ENCODE peak calls at places on chromosomes 3 and 15, in eight cellular contexts. One of them, this sample, is unnamed. For H3K36me3, the result is how much of the 10 kb centered on the place peaks cover.

GRCh38 chr3:120909602-120909878 is 1.5 kb downstream of the STXBP5L start:
- DNase-seq in WERI-Rb-1: no peak
- DNase-seq in HCT116: no peak
- DNase-seq in OCI-LY7: peak
- DNase-seq in ovary: peak
- DNase-seq in adrenal gland: no peak
- DNase-seq in uterus: no peak
- DNase-seq in suprapubic skin: no peak
- DNase-seq in this sample: no peak

GRCh38 chr3:107690522-107691138 is 167.9 kb downstream of the BBX start:
- DNase-seq in WERI-Rb-1: no peak
- DNase-seq in ovary: no peak
- DNase-seq in adrenal gland: no peak
- DNase-seq in HCT116: peak
- DNase-seq in suprapubic skin: no peak
- DNase-seq in uterus: no peak
- DNase-seq in OCI-LY7: peak
- DNase-seq in this sample: no peak

GRCh38 chr3:132444333-132444732 is 27.0 kb downstream of the DNAJC13 start:
- DNase-seq in OCI-LY7: no peak
- DNase-seq in WERI-Rb-1: no peak
- DNase-seq in suprapubic skin: no peak
- DNase-seq in HCT116: no peak
- DNase-seq in ovary: no peak
- DNase-seq in adrenal gland: no peak
- DNase-seq in uterus: no peak
- DNase-seq in this sample: no peak

GRCh38 chr3:103991461-103992115 is 1375.1 kb upstream of the ALCAM start:
- DNase-seq in uterus: no peak
- DNase-seq in ovary: no peak
- DNase-seq in WERI-Rb-1: no peak
- DNase-seq in suprapubic skin: no peak
- DNase-seq in adrenal gland: no peak
- DNase-seq in OCI-LY7: peak
- DNase-seq in HCT116: peak
- DNase-seq in this sample: no peak

GRCh38 chr3:122484985-122485384 is 29.8 kb downstream of the KPNA1 start:
- DNase-seq in WERI-Rb-1: no peak
- DNase-seq in adrenal gland: peak
- DNase-seq in HCT116: no peak
- DNase-seq in ovary: peak
- DNase-seq in uterus: no peak
- DNase-seq in suprapubic skin: no peak
- DNase-seq in OCI-LY7: no peak
- DNase-seq in this sample: no peak

GRCh38 chr15:73901126-73901810 is 25.0 kb upstream of the LOXL1 start:
- DNase-seq in adrenal gland: no peak
- DNase-seq in uterus: no peak
- DNase-seq in OCI-LY7: no peak
- DNase-seq in HCT116: no peak
- DNase-seq in ovary: no peak
- DNase-seq in WERI-Rb-1: no peak
- DNase-seq in suprapubic skin: peak
- DNase-seq in this sample: no peak

GRCh38 chr3:55828712-55829111 is 341.6 kb upstream of the WNT5A start:
- DNase-seq in WERI-Rb-1: no peak
- DNase-seq in HCT116: no peak
- DNase-seq in suprapubic skin: no peak
- DNase-seq in uterus: no peak
- DNase-seq in adrenal gland: no peak
- DNase-seq in ovary: no peak
- DNase-seq in OCI-LY7: no peak
- DNase-seq in this sample: no peak

GRCh38 chr15:58241872-58242271 is 103.7 kb downstream of the AQP9 start:
- DNase-seq in suprapubic skin: no peak
- DNase-seq in WERI-Rb-1: peak
- DNase-seq in OCI-LY7: no peak
- DNase-seq in HCT116: no peak
- DNase-seq in uterus: no peak
- DNase-seq in ovary: no peak
- DNase-seq in adrenal gland: no peak
- DNase-seq in this sample: no peak

GRCh38 chr3:11711826-11712225 is 68.1 kb upstream of the VGLL4 start:
- DNase-seq in suprapubic skin: no peak
- DNase-seq in WERI-Rb-1: peak
- DNase-seq in uterus: no peak
- DNase-seq in OCI-LY7: no peak
- DNase-seq in HCT116: no peak
- DNase-seq in adrenal gland: no peak
- DNase-seq in ovary: no peak
- DNase-seq in this sample: no peak

GRCh38 chr3:194082596-194083220 is 53.2 kb upstream of the HES1 start:
- DNase-seq in ovary: no peak
- DNase-seq in OCI-LY7: no peak
- DNase-seq in uterus: no peak
- DNase-seq in adrenal gland: no peak
- DNase-seq in suprapubic skin: no peak
- DNase-seq in WERI-Rb-1: no peak
- DNase-seq in HCT116: no peak
- DNase-seq in this sample: peak

GRCh38 chr3:129555616-129556357 is 12.8 kb downstream of the H1-8 start:
- DNase-seq in adrenal gland: no peak
- DNase-seq in HCT116: no peak
- DNase-seq in OCI-LY7: no peak
- DNase-seq in suprapubic skin: no peak
- DNase-seq in ovary: no peak
- DNase-seq in WERI-Rb-1: no peak
- DNase-seq in uterus: no peak
- DNase-seq in this sample: no peak

GRCh38 chr3:182382112-182382857 is 411.0 kb upstream of the ATP11B start:
- DNase-seq in adrenal gland: no peak
- DNase-seq in WERI-Rb-1: no peak
- DNase-seq in suprapubic skin: no peak
- DNase-seq in OCI-LY7: peak
- DNase-seq in HCT116: no peak
- DNase-seq in ovary: no peak
- DNase-seq in uterus: no peak
- DNase-seq in this sample: no peak

GRCh38 chr3:132872711-132873110 is 150.5 kb upstream of the NPHP3 start:
- DNase-seq in suprapubic skin: no peak
- DNase-seq in OCI-LY7: no peak
- DNase-seq in WERI-Rb-1: no peak
- DNase-seq in ovary: no peak
- DNase-seq in adrenal gland: no peak
- DNase-seq in uterus: no peak
- DNase-seq in HCT116: no peak
- DNase-seq in this sample: no peak

GRCh38 chr15:40937762-40938529 is 8.8 kb downstream of the DLL4 start:
- DNase-seq in HCT116: peak
- DNase-seq in OCI-LY7: no peak
- DNase-seq in suprapubic skin: no peak
- DNase-seq in uterus: no peak
- DNase-seq in WERI-Rb-1: no peak
- DNase-seq in ovary: no peak
- DNase-seq in adrenal gland: no peak
- DNase-seq in this sample: peak
- TF ChIP-seq CTCF in HCT116: peak
- TF ChIP-seq CTCF in OCI-LY7: peak
- TF ChIP-seq CTCF in suprapubic skin: no peak
- TF ChIP-seq CTCF in uterus: no peak
- TF ChIP-seq CTCF in WERI-Rb-1: peak
- TF ChIP-seq CTCF in ovary: no peak
- TF ChIP-seq CTCF in adrenal gland: no peak
- TF ChIP-seq CTCF in this sample: peak

GRCh38 chr3:40598338-40598737 is 73.6 kb downstream of the ZNF621 start:
- DNase-seq in WERI-Rb-1: no peak
- DNase-seq in suprapubic skin: no peak
- DNase-seq in HCT116: no peak
- DNase-seq in ovary: no peak
- DNase-seq in adrenal gland: no peak
- DNase-seq in uterus: no peak
- DNase-seq in OCI-LY7: no peak
- DNase-seq in this sample: no peak
- H3K36me3 ChIP-seq in WERI-Rb-1: under half
- H3K36me3 ChIP-seq in suprapubic skin: under half
- H3K36me3 ChIP-seq in HCT116: under half
- H3K36me3 ChIP-seq in ovary: under half
- H3K36me3 ChIP-seq in adrenal gland: under half
- H3K36me3 ChIP-seq in uterus: under half
- H3K36me3 ChIP-seq in OCI-LY7: under half
- H3K36me3 ChIP-seq in this sample: under half

GRCh38 chr3:123757281-123757940 is 126.7 kb downstream of the MYLK start:
- DNase-seq in WERI-Rb-1: no peak
- DNase-seq in ovary: no peak
- DNase-seq in adrenal gland: peak
- DNase-seq in uterus: no peak
- DNase-seq in OCI-LY7: peak
- DNase-seq in suprapubic skin: no peak
- DNase-seq in HCT116: no peak
- DNase-seq in this sample: no peak

GRCh38 chr3:123762805-123763204 is 121.3 kb downstream of the MYLK start:
- DNase-seq in ovary: no peak
- DNase-seq in HCT116: no peak
- DNase-seq in OCI-LY7: no peak
- DNase-seq in suprapubic skin: no peak
- DNase-seq in uterus: no peak
- DNase-seq in adrenal gland: no peak
- DNase-seq in WERI-Rb-1: no peak
- DNase-seq in this sample: no peak

GRCh38 chr3:123759311-123759710 is 124.8 kb downstream of the MYLK start:
- DNase-seq in uterus: no peak
- DNase-seq in suprapubic skin: no peak
- DNase-seq in adrenal gland: no peak
- DNase-seq in WERI-Rb-1: no peak
- DNase-seq in OCI-LY7: no peak
- DNase-seq in ovary: no peak
- DNase-seq in HCT116: no peak
- DNase-seq in this sample: no peak

GRCh38 chr3:123758081-123758564 is 126.0 kb downstream of the MYLK start:
- DNase-seq in adrenal gland: no peak
- DNase-seq in uterus: no peak
- DNase-seq in ovary: no peak
- DNase-seq in WERI-Rb-1: peak
- DNase-seq in HCT116: no peak
- DNase-seq in suprapubic skin: no peak
- DNase-seq in OCI-LY7: no peak
- DNase-seq in this sample: no peak

DNA sequence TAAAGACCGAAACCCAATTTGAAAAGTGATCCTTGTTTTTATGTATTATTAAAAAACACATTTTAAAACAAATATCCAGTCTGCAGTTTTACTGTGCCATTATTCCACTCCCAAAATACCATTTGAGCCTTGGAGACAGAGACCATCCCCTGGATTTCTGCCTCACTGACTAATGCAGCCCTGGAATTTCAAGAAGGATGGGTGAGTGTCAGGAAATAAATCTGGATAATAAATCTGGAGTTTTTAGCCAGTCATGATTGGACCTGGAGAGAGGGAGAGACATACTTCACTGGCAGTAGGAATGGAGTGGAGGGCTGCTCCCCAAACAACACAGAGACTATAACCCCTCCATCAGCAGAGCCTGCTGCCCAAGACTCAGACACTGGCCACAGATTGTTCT is 123.3 kb downstream of the MYLK start:
- DNase-seq in uterus: no peak
- DNase-seq in suprapubic skin: no peak
- DNase-seq in ovary: no peak
- DNase-seq in HCT116: no peak
- DNase-seq in adrenal gland: no peak
- DNase-seq in WERI-Rb-1: no peak
- DNase-seq in OCI-LY7: no peak
- DNase-seq in this sample: no peak
- H3K27ac ChIP-seq in uterus: no peak
- H3K27ac ChIP-seq in suprapubic skin: no peak
- H3K27ac ChIP-seq in ovary: no peak
- H3K27ac ChIP-seq in HCT116: no peak
- H3K27ac ChIP-seq in adrenal gland: no peak
- H3K27ac ChIP-seq in WERI-Rb-1: no peak
- H3K27ac ChIP-seq in OCI-LY7: no peak
- H3K27ac ChIP-seq in this sample: no peak

GRCh38 chr3:177642042-177642441 is 444.8 kb upstream of the TBL1XR1 start:
- DNase-seq in adrenal gland: no peak
- DNase-seq in ovary: no peak
- DNase-seq in suprapubic skin: no peak
- DNase-seq in OCI-LY7: no peak
- DNase-seq in WERI-Rb-1: no peak
- DNase-seq in HCT116: no peak
- DNase-seq in uterus: no peak
- DNase-seq in this sample: no peak

GRCh38 chr3:177642482-177643163 is 445.3 kb upstream of the TBL1XR1 start:
- DNase-seq in ovary: no peak
- DNase-seq in WERI-Rb-1: no peak
- DNase-seq in uterus: no peak
- DNase-seq in HCT116: no peak
- DNase-seq in suprapubic skin: no peak
- DNase-seq in adrenal gland: no peak
- DNase-seq in OCI-LY7: no peak
- DNase-seq in this sample: no peak

GRCh38 chr3:177641206-177641605 is 443.9 kb upstream of the TBL1XR1 start:
- DNase-seq in adrenal gland: no peak
- DNase-seq in ovary: no peak
- DNase-seq in uterus: no peak
- DNase-seq in suprapubic skin: no peak
- DNase-seq in HCT116: no peak
- DNase-seq in OCI-LY7: no peak
- DNase-seq in WERI-Rb-1: no peak
- DNase-seq in this sample: no peak

GRCh38 chr3:177640319-177640997 is 443.2 kb upstream of the TBL1XR1 start:
- DNase-seq in OCI-LY7: peak
- DNase-seq in adrenal gland: no peak
- DNase-seq in WERI-Rb-1: no peak
- DNase-seq in ovary: no peak
- DNase-seq in suprapubic skin: no peak
- DNase-seq in HCT116: no peak
- DNase-seq in uterus: no peak
- DNase-seq in this sample: no peak
- TF ChIP-seq CTCF in OCI-LY7: peak
- TF ChIP-seq CTCF in adrenal gland: no peak
- TF ChIP-seq CTCF in WERI-Rb-1: no peak
- TF ChIP-seq CTCF in ovary: no peak
- TF ChIP-seq CTCF in suprapubic skin: no peak
- TF ChIP-seq CTCF in HCT116: no peak
- TF ChIP-seq CTCF in uterus: no peak
- TF ChIP-seq CTCF in this sample: no peak

DNA sequence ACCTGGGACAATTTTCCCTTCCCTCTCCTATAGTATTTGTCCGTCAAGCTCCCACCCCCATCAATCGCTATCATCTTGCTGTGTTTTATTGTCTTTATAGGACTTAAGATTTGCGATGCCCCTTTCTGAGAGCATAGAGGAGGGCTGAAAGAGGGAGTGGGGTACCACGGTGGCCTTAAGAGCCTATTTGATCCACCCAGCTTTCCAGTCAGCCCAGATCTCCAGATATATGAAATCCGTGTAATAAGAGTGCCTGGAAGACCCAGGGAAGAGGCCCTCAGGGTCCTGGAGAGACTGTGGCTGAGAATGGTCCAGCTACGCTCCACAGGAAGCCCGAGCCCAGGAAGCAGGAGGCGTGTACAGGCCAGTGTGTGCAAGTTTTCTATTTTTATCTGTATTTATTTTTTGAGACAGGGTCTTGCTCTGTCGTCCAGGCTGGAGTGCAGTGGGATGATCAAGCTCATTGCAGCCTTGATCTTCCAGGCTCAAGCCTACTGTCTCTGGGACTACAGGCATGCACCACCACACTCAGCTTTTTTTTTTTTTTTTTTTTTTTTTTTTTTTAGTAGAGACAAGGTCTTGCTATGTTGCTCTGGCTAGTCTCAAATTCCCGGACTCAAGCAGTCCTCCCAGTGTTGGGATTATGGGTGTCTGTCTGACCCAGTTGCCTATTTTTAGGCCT is 964 bp upstream of the NCKIPSD start:
- DNase-seq in suprapubic skin: no peak
- DNase-seq in WERI-Rb-1: no peak
- DNase-seq in uterus: no peak
- DNase-seq in ovary: no peak
- DNase-seq in HCT116: no peak
- DNase-seq in OCI-LY7: no peak
- DNase-seq in adrenal gland: no peak
- DNase-seq in this sample: no peak
- H3K36me3 ChIP-seq in suprapubic skin: half or more
- H3K36me3 ChIP-seq in WERI-Rb-1: half or more
- H3K36me3 ChIP-seq in uterus: under half
- H3K36me3 ChIP-seq in ovary: under half
- H3K36me3 ChIP-seq in HCT116: under half
- H3K36me3 ChIP-seq in OCI-LY7: under half
- H3K36me3 ChIP-seq in adrenal gland: under half
- H3K36me3 ChIP-seq in this sample: under half